ENCODE peak calls at places on chromosome 3, in six cellular contexts. V is cardiac muscle cell, T is heart left ventricle, F is keratinocyte, N is left lung, R is IMR-90. G is an unnamed sample.

GRCh38 chr3:47096955-47097354 is 67.0 kb downstream of the SETD2 start:
- DNase-seq in V (no peak), T (no peak), F (no peak), N (no peak), R (peak; percentile 77), G (no peak)

GRCh38 chr3:5332270-5332956 is 144.9 kb downstream of the EDEM1 start:
- DNase-seq in V (no peak), T (no peak), F (no peak), N (no peak), R (no peak), G (no peak)

GRCh38 chr3:83655083-83655482 is 1303.7 kb upstream of the CADM2 start:
- DNase-seq in V (no peak), T (no peak), F (no peak), N (no peak), R (no peak), G (no peak)

GRCh38 chr3:192514081-192514753 is 213.1 kb downstream of the FGF12 start:
- DNase-seq in V (peak; percentile 80), T (peak; percentile 50), F (no peak), N (no peak), R (no peak), G (no peak)

GRCh38 chr3:53168175-53168923 is 7.3 kb downstream of the PRKCD start:
- DNase-seq in V (no peak), T (peak; percentile 71), F (no peak), N (peak; percentile 67), R (no peak), G (no peak)

GRCh38 chr3:6504834-6505233 is 356.1 kb upstream of the GRM7 start:
- DNase-seq in V (no peak), T (no peak), F (no peak), N (no peak), R (no peak), G (no peak)

GRCh38 chr3:107117922-107118576 is 259.2 kb upstream of the CCDC54 start:
- DNase-seq in V (peak; percentile 70), T (no peak), F (no peak), N (no peak), R (peak; percentile 80), G (no peak)

GRCh38 chr3:64575211-64575844 is 112.5 kb downstream of the ADAMTS9 start:
- DNase-seq in V (no peak), T (no peak), F (no peak), N (no peak), R (peak; percentile 18), G (no peak)

GRCh38 chr3:58434990-58435389 is 1.4 kb upstream of the PDHB start:
- DNase-seq in V (peak; percentile 56), T (no peak), F (peak; percentile 17), N (no peak), R (peak; percentile 73), G (no peak)

GRCh38 chr3:64539451-64540196 is 148.2 kb downstream of the ADAMTS9 start:
- DNase-seq in V (no peak), T (no peak), F (no peak), N (no peak), R (peak; percentile 87), G (peak; percentile 36)

GRCh38 chr3:176071943-176072342 is 1125.3 kb downstream of the TBL1XR1 start:
- DNase-seq in V (no peak), T (no peak), F (no peak), N (no peak), R (no peak), G (no peak)
- H3K9me3 ChIP-seq in V (no peaks in the 10 kb centered on the region), T (no peaks in the 10 kb centered on the region), F (no peaks in the 10 kb centered on the region), N (peaks cover 22% of the 10 kb centered on the region), R (no peaks in the 10 kb centered on the region), G (no peaks in the 10 kb centered on the region)

DNA sequence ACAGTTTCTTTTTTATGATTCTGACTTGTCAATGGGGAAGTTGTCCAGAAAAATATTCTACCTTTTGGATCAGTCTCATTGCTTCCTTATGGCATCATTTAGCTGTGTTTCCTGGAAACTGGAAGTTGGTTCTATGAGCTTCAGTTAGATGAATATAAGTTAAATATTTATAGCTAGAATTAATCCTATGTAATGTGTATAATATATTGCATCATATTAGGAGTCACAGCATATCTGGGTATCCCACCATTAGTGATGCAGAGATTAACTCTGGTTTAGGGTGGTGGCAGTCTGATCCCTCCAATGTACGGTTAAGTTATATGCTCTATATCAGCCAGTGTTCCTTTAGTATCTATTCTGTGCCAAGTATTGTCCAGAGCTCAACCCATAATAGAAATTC is 19.3 kb downstream of the KLHL24 start:
- DNase-seq in V (no peak), T (no peak), F (no peak), N (no peak), R (no peak), G (no peak)
- H3K9me3 ChIP-seq in V (no peaks in the 10 kb centered on the region), T (peaks cover 38% of the 10 kb centered on the region), F (peaks cover 10% of the 10 kb centered on the region), N (peaks cover 46% of the 10 kb centered on the region), R (peaks cover 25% of the 10 kb centered on the region), G (peaks cover 19% of the 10 kb centered on the region)

GRCh38 chr3:20747736-20748135 is 561.7 kb upstream of the SGO1 start:
- DNase-seq in V (no peak), T (no peak), F (no peak), N (no peak), R (no peak), G (no peak)

GRCh38 chr3:20751299-20751698 is 565.3 kb upstream of the SGO1 start:
- DNase-seq in V (no peak), T (no peak), F (no peak), N (no peak), R (no peak), G (no peak)
- H3K9me3 ChIP-seq in V (no peaks in the 10 kb centered on the region), T (peaks cover 6% of the 10 kb centered on the region), F (no peaks in the 10 kb centered on the region), N (peaks cover 4% of the 10 kb centered on the region), R (no peaks in the 10 kb centered on the region), G (peaks cover 3% of the 10 kb centered on the region)

DNA sequence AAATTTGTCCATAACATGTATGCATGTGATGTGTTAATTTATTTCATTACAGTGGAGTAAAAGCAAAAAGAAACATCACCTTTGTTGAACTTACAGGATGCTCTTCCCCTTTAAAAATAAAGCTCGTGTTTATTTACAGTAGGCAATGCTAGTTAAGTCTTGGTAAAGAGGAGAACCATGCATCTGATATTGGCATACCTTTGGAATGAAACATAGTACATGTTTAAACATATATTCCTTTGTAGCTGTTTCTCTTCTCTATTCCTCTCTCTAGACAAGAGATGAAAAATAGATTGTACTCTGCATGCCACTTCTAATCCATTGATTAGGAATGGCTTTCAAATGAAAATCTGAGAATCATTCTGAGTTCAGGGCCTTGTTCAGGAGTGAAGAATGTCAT is 374.9 kb upstream of the CNTN4 start:
- DNase-seq in V (no peak), T (no peak), F (no peak), N (no peak), R (no peak), G (no peak)
- H3K9me3 ChIP-seq in V (no peaks in the 10 kb centered on the region), T (no peaks in the 10 kb centered on the region), F (no peaks in the 10 kb centered on the region), N (peaks cover 2% of the 10 kb centered on the region), R (peaks cover 2% of the 10 kb centered on the region), G (no peaks in the 10 kb centered on the region)

DNA sequence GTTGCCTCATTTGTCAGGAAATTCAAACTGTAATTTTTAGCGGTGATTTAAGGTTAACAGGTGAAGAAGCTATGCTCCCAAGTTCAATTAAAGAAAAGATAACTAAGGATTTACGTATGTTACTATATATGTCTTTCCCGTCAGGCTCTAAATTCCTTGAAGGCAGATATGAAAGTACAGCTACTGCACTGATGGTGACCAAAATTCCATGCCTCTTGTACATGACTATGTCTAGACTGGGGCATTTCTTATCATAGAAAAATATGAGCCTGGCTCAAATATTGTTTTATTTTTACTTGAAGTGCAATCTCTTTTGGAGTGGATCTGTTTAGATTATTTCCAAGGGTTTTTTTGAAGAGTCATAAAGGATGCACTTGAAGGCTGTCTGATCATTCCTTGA is 647.1 kb upstream of the KCNMB2 start:
- DNase-seq in V (no peak), T (no peak), F (no peak), N (no peak), R (no peak), G (no peak)
- H3K9me3 ChIP-seq in V (no peaks in the 10 kb centered on the region), T (no peaks in the 10 kb centered on the region), F (no peaks in the 10 kb centered on the region), N (no peaks in the 10 kb centered on the region), R (no peaks in the 10 kb centered on the region), G (no peaks in the 10 kb centered on the region)

DNA sequence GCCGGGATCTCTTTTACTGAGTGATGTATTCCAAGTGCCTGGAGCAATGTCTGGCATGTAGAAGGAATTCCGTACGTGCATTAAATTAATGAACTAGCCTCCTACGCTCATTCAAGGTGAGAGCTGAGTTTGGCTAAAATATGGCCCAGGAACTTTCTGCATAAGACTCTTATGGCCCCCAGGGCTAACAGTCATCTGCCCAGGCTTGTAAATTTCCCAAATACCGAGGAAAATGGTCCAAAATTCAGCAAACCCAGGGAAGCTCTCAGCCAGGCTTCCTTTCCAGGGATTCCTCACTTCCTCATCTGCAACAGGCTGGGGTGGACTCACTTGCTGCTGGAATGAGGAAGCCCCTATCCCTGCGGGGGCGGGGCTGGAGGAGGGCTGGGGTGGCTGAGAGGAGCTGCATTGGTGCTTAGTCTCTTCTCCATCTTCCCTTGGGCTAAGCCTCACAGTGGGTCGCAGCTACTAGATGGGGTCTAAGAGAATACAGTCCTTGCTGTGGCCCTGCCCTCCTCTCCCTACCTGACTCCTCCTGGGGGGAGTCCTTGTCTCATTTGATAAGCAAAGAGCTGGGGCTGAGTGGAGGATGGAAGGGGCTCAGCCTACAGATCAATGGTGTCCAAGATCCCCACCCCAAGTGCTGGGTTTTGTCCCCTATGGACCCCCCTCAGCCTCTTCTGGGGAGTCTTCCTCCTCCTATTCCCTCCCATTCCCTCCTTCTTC is 28.5 kb upstream of the APOD start:
- DNase-seq in V (no peak), T (no peak), F (no peak), N (no peak), R (no peak), G (peak; percentile 81)
- H3K9me3 ChIP-seq in V (no peaks in the 10 kb centered on the region), T (no peaks in the 10 kb centered on the region), F (no peaks in the 10 kb centered on the region), N (peaks cover 7% of the 10 kb centered on the region), R (no peaks in the 10 kb centered on the region), G (no peaks in the 10 kb centered on the region)

GRCh38 chr3:236881-237280 is 40.3 kb downstream of the CHL1 start:
- DNase-seq in V (no peak), T (no peak), F (no peak), N (no peak), R (no peak), G (no peak)
- H3K9me3 ChIP-seq in V (no peaks in the 10 kb centered on the region), T (no peaks in the 10 kb centered on the region), F (no peaks in the 10 kb centered on the region), N (no peaks in the 10 kb centered on the region), R (no peaks in the 10 kb centered on the region), G (no peaks in the 10 kb centered on the region)

GRCh38 chr3:18679226-18679625 is 254.1 kb upstream of the SATB1 start:
- DNase-seq in V (no peak), T (no peak), F (no peak), N (no peak), R (no peak), G (no peak)
- H3K9me3 ChIP-seq in V (no peaks in the 10 kb centered on the region), T (no peaks in the 10 kb centered on the region), F (no peaks in the 10 kb centered on the region), N (no peaks in the 10 kb centered on the region), R (peaks cover 5% of the 10 kb centered on the region), G (no peaks in the 10 kb centered on the region)

G was measured in psoas muscle.